ENCODE peak calls at places on chromosome 15, in seven cellular contexts. W, G, O, M, J, B and H are unnamed samples.

GRCh38 chr15:25890532-25890931 is 27.4 kb upstream of the ATP10A start:
- DNase-seq in W (no peak), G (no peak), O (no peak), M (no peak), J (no peak), B (no peak), H (no peak)

GRCh38 chr15:97235285-97235985 is 725.1 kb upstream of the ARRDC4 start:
- DNase-seq in W (peak), G (peak), O (peak), M (peak), J (peak), B (peak), H (peak)

GRCh38 chr15:98953000-98953776 is 54.4 kb downstream of the PGPEP1L start:
- DNase-seq in W (peak), G (no peak), O (no peak), M (peak), J (no peak), B (no peak), H (no peak)

GRCh38 chr15:96047255-96047931 is 283.1 kb upstream of the NR2F2 start:
- DNase-seq in W (peak), G (peak), O (no peak), M (no peak), J (no peak), B (no peak), H (peak)

GRCh38 chr15:75153084-75153483 is 48.6 kb upstream of the C15orf39 start:
- DNase-seq in W (peak), G (peak), O (no peak), M (peak), J (no peak), B (no peak), H (no peak)

GRCh38 chr15:31867536-31868442 is 162.5 kb upstream of the CHRNA7 start:
- DNase-seq in W (peak), G (peak), O (peak), M (peak), J (peak), B (peak), H (peak)

GRCh38 chr15:60006808-60007346 is 2.8 kb downstream of the FOXB1 start:
- DNase-seq in W (no peak), G (no peak), O (no peak), M (no peak), J (no peak), B (no peak), H (no peak)

GRCh38 chr15:78341057-78341763 is 1.1 kb downstream of the CRABP1 start:
- DNase-seq in W (no peak), G (no peak), O (peak), M (peak), J (no peak), B (peak), H (no peak)

GRCh38 chr15:52415628-52416027 is 113.1 kb downstream of the MYO5A start:
- DNase-seq in W (no peak), G (no peak), O (no peak), M (no peak), J (no peak), B (no peak), H (no peak)

GRCh38 chr15:29122506-29122905 is 147.1 kb downstream of the NSMCE3 start:
- DNase-seq in W (no peak), G (no peak), O (no peak), M (no peak), J (no peak), B (no peak), H (no peak)

GRCh38 chr15:51080286-51080685 is 14.4 kb downstream of the TNFAIP8L3 start:
- DNase-seq in W (no peak), G (no peak), O (no peak), M (no peak), J (no peak), B (no peak), H (no peak)

GRCh38 chr15:67063689-67064606 is 1.5 kb upstream of the SMAD3 start:
- DNase-seq in W (peak), G (peak), O (peak), M (peak), J (peak), B (peak), H (peak)

GRCh38 chr15:23484870-23485269 is 37.8 kb upstream of the GOLGA6L2 start:
- DNase-seq in W (no peak), G (no peak), O (no peak), M (no peak), J (no peak), B (no peak), H (no peak)

GRCh38 chr15:80110920-80111319 is 41.9 kb upstream of the FAH start:
- DNase-seq in W (no peak), G (no peak), O (no peak), M (no peak), J (no peak), B (no peak), H (no peak)

GRCh38 chr15:47846128-47846868 is 129.0 kb downstream of the SEMA6D start:
- DNase-seq in W (no peak), G (no peak), O (no peak), M (no peak), J (no peak), B (no peak), H (no peak)

GRCh38 chr15:65323071-65323511 is 18.6 kb downstream of the RNU5B-1 start:
- DNase-seq in W (peak), G (peak), O (no peak), M (no peak), J (no peak), B (no peak), H (no peak)

GRCh38 chr15:64597469-64597806 is 137.1 kb downstream of the ZNF609 start:
- DNase-seq in W (no peak), G (no peak), O (no peak), M (no peak), J (no peak), B (no peak), H (no peak)

GRCh38 chr15:69319384-69320375 is 21.0 kb downstream of the PAQR5 start:
- DNase-seq in W (no peak), G (no peak), O (no peak), M (peak), J (no peak), B (no peak), H (no peak)

GRCh38 chr15:82062479-82062878 is 16.7 kb upstream of the MEX3B start:
- DNase-seq in W (no peak), G (no peak), O (no peak), M (no peak), J (no peak), B (no peak), H (no peak)

GRCh38 chr15:66269326-66270090 is 16.0 kb upstream of the MEGF11 start:
- DNase-seq in W (peak), G (peak), O (peak), M (peak), J (no peak), B (no peak), H (peak)

GRCh38 chr15:60928987-60929386 is 300.1 kb downstream of the RORA start:
- DNase-seq in W (no peak), G (no peak), O (no peak), M (no peak), J (no peak), B (no peak), H (no peak)

GRCh38 chr15:77502379-77503095 is 81.8 kb downstream of the HMG20A start:
- DNase-seq in W (no peak), G (no peak), O (no peak), M (no peak), J (no peak), B (no peak), H (no peak)

GRCh38 chr15:53591041-53591440 is 168.4 kb downstream of the WDR72 start:
- DNase-seq in W (no peak), G (no peak), O (no peak), M (no peak), J (no peak), B (no peak), H (no peak)

GRCh38 chr15:29309139-29309538 is 39.5 kb upstream of the NSMCE3 start:
- DNase-seq in W (no peak), G (no peak), O (no peak), M (no peak), J (no peak), B (no peak), H (no peak)

GRCh38 chr15:65233651-65234050 is 22.4 kb upstream of the CILP start:
- DNase-seq in W (no peak), G (no peak), O (no peak), M (no peak), J (no peak), B (no peak), H (no peak)

GRCh38 chr15:31870336-31871158 is 159.8 kb upstream of the CHRNA7 start:
- DNase-seq in W (peak), G (peak), O (peak), M (peak), J (peak), B (peak), H (peak)

GRCh38 chr15:57969355-57969754 is 96.2 kb downstream of the ALDH1A2 start:
- DNase-seq in W (no peak), G (no peak), O (no peak), M (peak), J (no peak), B (no peak), H (no peak)

GRCh38 chr15:85412956-85413854 is 32.8 kb downstream of the AKAP13 start:
- DNase-seq in W (peak), G (peak), O (no peak), M (peak), J (no peak), B (no peak), H (peak)

GRCh38 chr15:45715528-45715927 is 80.7 kb downstream of the SQOR start:
- DNase-seq in W (peak), G (peak), O (no peak), M (peak), J (no peak), B (no peak), H (no peak)

GRCh38 chr15:76217867-76218217 is 93.4 kb downstream of the ETFA start:
- DNase-seq in W (no peak), G (no peak), O (no peak), M (no peak), J (no peak), B (no peak), H (no peak)

GRCh38 chr15:67070150-67070549 is 4.7 kb downstream of the SMAD3 start:
- DNase-seq in W (peak), G (no peak), O (no peak), M (peak), J (no peak), B (no peak), H (no peak)

GRCh38 chr15:57554821-57555185 is 36.9 kb upstream of the MYZAP start:
- DNase-seq in W (no peak), G (no peak), O (no peak), M (no peak), J (no peak), B (no peak), H (no peak)

DNA sequence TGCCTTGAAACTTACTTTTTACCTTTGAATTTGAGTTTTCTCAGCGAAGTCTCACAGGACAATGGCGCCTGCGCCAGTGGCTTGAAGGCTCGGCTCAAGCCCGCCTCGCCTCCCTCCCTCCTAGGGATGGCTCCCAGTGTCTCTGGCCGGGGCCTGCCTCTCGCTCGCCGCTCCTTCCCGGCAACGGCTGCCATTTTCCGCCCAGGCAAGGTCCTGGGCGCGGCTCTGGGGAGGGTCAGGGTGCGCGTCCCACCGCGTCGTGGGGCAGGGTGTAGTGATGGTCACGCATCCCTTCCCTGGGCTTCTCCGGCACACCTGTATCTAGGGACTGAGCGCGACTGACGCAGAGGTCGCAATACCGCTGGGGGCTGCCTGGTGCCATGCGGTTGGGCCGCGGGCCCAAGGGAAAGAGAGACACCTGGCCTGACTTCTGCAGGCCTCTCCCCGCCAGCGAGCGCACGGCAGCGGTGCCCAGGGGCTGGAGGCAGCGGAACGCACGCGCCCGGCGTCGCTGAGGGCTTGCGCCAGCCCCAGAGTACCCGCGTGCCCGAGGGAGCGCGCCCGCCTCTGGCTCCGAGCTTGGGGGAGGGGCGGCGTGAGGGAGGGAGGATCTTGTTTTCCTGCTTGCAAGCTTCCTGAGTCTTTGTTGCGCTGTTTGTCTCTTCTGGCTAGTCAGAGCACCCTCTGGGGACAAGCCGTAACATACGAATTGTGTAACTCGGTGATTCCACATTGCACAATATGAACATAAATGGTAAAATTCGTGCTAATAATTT is 20.7 kb upstream of the FEM1B start:
- DNase-seq in W (peak), G (peak), O (peak), M (peak), J (peak), B (peak), H (peak)
- H3K9ac ChIP-seq in W (peak), G (peak), O (peak), M (peak), J (peak), B (peak), H (peak)

DNA sequence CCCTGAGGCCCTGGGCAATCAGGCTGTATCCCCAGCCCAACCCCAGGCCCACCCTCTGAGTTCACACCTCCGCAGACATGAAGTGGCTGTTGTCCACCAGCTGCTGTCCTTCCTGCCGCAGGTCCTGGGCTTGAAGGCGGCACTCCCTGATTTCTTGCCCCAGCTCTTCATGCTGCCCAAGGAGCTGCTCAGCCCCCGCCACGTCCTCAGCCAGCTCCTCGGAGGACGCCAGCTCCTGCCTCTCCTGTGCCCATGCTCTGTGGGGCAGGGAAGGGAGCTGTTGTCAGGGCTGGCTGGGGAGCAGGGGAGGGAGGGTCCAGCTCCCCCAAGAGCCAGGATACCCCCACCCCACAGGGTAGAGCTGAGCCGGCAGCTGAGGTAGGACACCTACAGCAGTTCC is 14.5 kb downstream of the PLA2G4B start:
- DNase-seq in W (no peak), G (no peak), O (no peak), M (peak), J (no peak), B (no peak), H (no peak)
- H3K18ac ChIP-seq in W (no peak), G (no peak), O (no peak), M (no peak), J (peak), B (no peak), H (no peak)

GRCh38 chr15:92073044-92073785 is 219.7 kb downstream of the SLCO3A1 start:
- DNase-seq in W (peak), G (peak), O (no peak), M (no peak), J (no peak), B (no peak), H (no peak)
- H3K9ac ChIP-seq in W (no peak), G (no peak), O (no peak), M (no peak), J (no peak), B (no peak), H (no peak)

DNA sequence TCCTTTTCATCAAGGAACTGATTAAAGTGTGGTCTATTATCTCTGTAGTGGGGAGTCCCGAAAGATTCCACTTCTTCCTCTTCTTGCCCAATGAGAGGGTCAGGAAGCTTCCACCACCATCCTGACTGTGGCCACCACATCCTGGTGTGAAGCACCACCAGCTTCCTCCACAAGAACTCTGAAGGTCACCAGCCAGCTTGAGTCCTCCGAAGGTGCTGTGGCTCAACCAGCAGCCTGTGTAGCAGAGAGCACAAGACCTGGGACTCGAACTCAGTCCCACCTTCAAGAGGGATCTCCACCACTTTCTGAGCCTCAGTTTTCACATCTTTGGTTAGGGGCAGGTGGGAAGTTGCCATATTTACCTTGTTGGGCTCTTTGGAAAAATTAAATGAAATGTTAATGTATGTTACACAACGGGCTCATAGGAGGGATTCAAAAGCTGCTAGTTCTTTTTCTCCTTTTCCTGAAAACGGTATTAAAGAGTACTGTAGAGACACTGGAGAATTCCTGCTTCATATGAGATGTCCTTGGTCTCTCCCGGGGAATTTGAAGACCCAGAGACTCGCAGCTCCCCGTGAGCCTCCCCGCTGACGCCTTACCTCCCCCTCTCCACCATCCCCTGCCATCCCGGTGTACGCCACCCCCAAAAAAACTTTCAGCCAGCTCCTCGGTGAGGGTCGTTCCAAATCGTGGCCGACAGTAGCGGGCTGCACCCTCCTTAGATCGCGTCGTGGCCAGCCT is 816 bp upstream of the ACAN start:
- DNase-seq in W (no peak), G (no peak), O (no peak), M (no peak), J (no peak), B (no peak), H (no peak)
- H3K18ac ChIP-seq in W (no peak), G (no peak), O (no peak), M (no peak), J (peak), B (no peak), H (peak)

GRCh38 chr15:92451225-92451825 is 57.6 kb downstream of the ST8SIA2 start:
- DNase-seq in W (peak), G (peak), O (no peak), M (peak), J (no peak), B (no peak), H (peak)
- H3K9ac ChIP-seq in W (no peak), G (no peak), O (no peak), M (no peak), J (no peak), B (peak), H (no peak)

DNA sequence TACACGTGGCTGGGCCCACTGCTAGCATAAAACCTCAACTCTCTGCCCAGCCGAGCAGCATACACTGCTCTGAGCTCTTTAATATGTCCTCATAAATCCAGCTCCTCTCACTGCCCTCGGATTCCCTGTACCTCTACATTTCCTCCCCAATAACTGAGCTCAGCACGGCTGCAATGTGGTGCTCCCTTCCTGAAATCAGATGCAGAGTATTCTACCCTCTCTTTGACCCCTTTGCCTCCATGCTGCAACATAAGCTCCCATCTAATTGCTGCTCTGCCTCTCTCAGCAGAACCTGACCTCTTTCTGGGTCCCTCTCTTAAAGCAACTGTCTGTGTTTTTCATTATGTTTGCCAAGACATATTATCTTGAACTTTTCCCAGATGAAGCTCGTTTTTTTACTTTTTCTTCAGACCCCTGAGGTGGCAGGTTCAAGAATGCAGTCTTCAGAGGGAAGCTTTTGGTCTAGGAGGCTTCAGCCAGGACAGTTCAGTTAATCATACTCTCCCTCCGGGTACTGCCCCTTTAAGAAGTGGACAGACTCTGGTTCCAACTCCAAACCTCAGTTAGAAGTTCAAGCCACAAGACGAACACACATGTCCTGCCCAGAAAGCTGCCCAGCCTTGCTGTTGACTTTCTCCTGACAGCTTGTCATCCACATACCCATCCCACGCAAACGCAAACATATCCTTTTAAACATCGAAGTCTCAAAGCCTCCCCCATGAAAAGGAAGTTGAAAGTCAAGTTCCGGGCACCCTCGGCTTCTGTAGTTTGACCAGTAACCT is 81.1 kb upstream of the NEO1 start:
- DNase-seq in W (peak), G (no peak), O (no peak), M (no peak), J (no peak), B (no peak), H (no peak)
- H3K18ac ChIP-seq in W (peak), G (no peak), O (no peak), M (peak), J (no peak), B (no peak), H (no peak)

GRCh38 chr15:70494861-70495571 is 268.3 kb downstream of the UACA start:
- DNase-seq in W (peak), G (peak), O (no peak), M (peak), J (no peak), B (no peak), H (peak)
- H3K9ac ChIP-seq in W (no peak), G (peak), O (no peak), M (no peak), J (no peak), B (no peak), H (no peak)

GRCh38 chr15:91039996-91040395 is 17.6 kb upstream of the VPS33B start:
- DNase-seq in W (no peak), G (no peak), O (no peak), M (no peak), J (no peak), B (no peak), H (no peak)
- H3K18ac ChIP-seq in W (no peak), G (no peak), O (no peak), M (no peak), J (no peak), B (no peak), H (no peak)

GRCh38 chr15:55712363-55712762 is 30.6 kb downstream of the PRTG start:
- DNase-seq in W (no peak), G (no peak), O (no peak), M (no peak), J (no peak), B (no peak), H (no peak)

GRCh38 chr15:55710286-55710685 is 32.7 kb downstream of the PRTG start:
- DNase-seq in W (no peak), G (no peak), O (no peak), M (no peak), J (no peak), B (no peak), H (no peak)

GRCh38 chr15:55714064-55714463 is 28.9 kb downstream of the PRTG start:
- DNase-seq in W (no peak), G (no peak), O (no peak), M (no peak), J (no peak), B (no peak), H (no peak)

GRCh38 chr15:55715355-55716076 is 27.4 kb downstream of the PRTG start:
- DNase-seq in W (no peak), G (peak), O (peak), M (peak), J (no peak), B (no peak), H (peak)
- H3K9ac ChIP-seq in W (no peak), G (no peak), O (no peak), M (no peak), J (no peak), B (no peak), H (no peak)

GRCh38 chr15:101060576-101061551 is 141.7 kb downstream of the LRRK1 start:
- DNase-seq in W (no peak), G (no peak), O (peak), M (no peak), J (no peak), B (peak), H (no peak)
- H3K18ac ChIP-seq in W (no peak), G (no peak), O (no peak), M (no peak), J (no peak), B (peak), H (no peak)